ENCODE peak calls at places on chromosomes 16 and 17, in six cellular contexts. J is CD8-positive, alpha-beta T cell; M is DMS153; T is A549; Z is foreskin fibroblast; R is COR-L47. L is an unnamed sample.

GRCh38 chr17:77394540-77395295 is 253.9 kb downstream of the SEC14L1 start:
- DNase-seq in M (peak), R (no peak), T (no peak), Z (peak), J (no peak), L (no peak)

GRCh38 chr17:80596760-80597608 is 52.3 kb downstream of the RPTOR start:
- DNase-seq in M (no peak), T (no peak), Z (no peak), R (no peak), J (no peak), L (no peak)

GRCh38 chr17:31061678-31062077 is 33.1 kb upstream of the NF1 start:
- DNase-seq in R (no peak), J (no peak), T (peak), Z (no peak), M (no peak), L (no peak)

GRCh38 chr17:14833201-14833773 is 431.8 kb downstream of the PMP22 start:
- DNase-seq in R (no peak), Z (peak), J (no peak), T (no peak), M (no peak), L (no peak)

GRCh38 chr17:69757794-69758430 is 317.1 kb upstream of the KCNJ16 start:
- DNase-seq in M (no peak), Z (peak), J (no peak), T (no peak), R (no peak), L (no peak)

GRCh38 chr17:12853921-12854320 is 64.6 kb downstream of the ARHGAP44 start:
- DNase-seq in Z (no peak), R (no peak), T (peak), M (no peak), J (no peak), L (no peak)

GRCh38 chr17:77770331-77771105 is 188.0 kb upstream of the TNRC6C start:
- DNase-seq in T (peak), M (no peak), R (no peak), Z (no peak), J (no peak), L (no peak)

GRCh38 chr17:4366312-4367063 is at the start of gene UBE2G1:
- DNase-seq in J (peak), T (peak), Z (peak), R (peak), M (peak), L (peak)

GRCh38 chr16:1993731-1994131 is 4.0 kb downstream of the SYNGR3 start:
- DNase-seq in Z (peak), J (no peak), M (no peak), R (no peak), T (peak), L (no peak)

GRCh38 chr17:9644910-9645751 is at the start of gene USP43:
- DNase-seq in R (no peak), Z (peak), T (peak), J (no peak), M (peak), L (no peak)

GRCh38 chr16:20899503-20900298 is 457 bp downstream of the DCUN1D3 start:
- DNase-seq in R (no peak), Z (peak), J (no peak), T (peak), M (no peak), L (no peak)

GRCh38 chr17:31511176-31511540 is 119.7 kb downstream of the RAB11FIP4 start:
- DNase-seq in Z (no peak), T (no peak), J (no peak), R (peak), M (peak), L (no peak)

GRCh38 chr17:81027591-81028505 is 7.1 kb upstream of the BAIAP2 start:
- DNase-seq in R (no peak), J (no peak), Z (no peak), M (no peak), T (no peak), L (no peak)

GRCh38 chr16:56203052-56203451 is 11.8 kb downstream of the GNAO1 start:
- DNase-seq in M (no peak), T (peak), Z (peak), R (no peak), J (peak), L (no peak)

GRCh38 chr16:976389-976931 is 5.1 kb upstream of the SOX8 start:
- DNase-seq in Z (no peak), M (no peak), R (no peak), J (no peak), T (no peak), L (no peak)

GRCh38 chr17:57489321-57489720 is 233.0 kb downstream of the MSI2 start:
- DNase-seq in M (no peak), Z (no peak), R (no peak), T (no peak), J (no peak), L (no peak)